ENCODE peak calls at places on chromosomes 12 and 14, in six cellular contexts. A, K, I, Q, N and J are unnamed samples.

GRCh38 chr12:2347844-2348476 is 295.2 kb downstream of the CACNA1C start:
- DNase-seq in A (no peak), K (no peak), I (no peak), Q (no peak), N (peak), J (no peak)

GRCh38 chr14:34085695-34086094 is 134.8 kb upstream of the EGLN3 start:
- DNase-seq in A (no peak), K (no peak), I (no peak), Q (no peak), N (no peak), J (no peak)

GRCh38 chr14:34794941-34795340 is 80.2 kb downstream of the BAZ1A start:
- DNase-seq in A (no peak), K (no peak), I (no peak), Q (no peak), N (peak), J (no peak)

GRCh38 chr12:96143392-96143791 is 50.8 kb upstream of the ELK3 start:
- DNase-seq in A (no peak), K (no peak), I (no peak), Q (no peak), N (no peak), J (peak)

GRCh38 chr12:38445040-38445439 is 128.5 kb downstream of the ALG10B start:
- DNase-seq in A (no peak), K (no peak), I (no peak), Q (no peak), N (no peak), J (no peak)

GRCh38 chr12:106717671-106718070 is 56.8 kb upstream of the RIC8B start:
- DNase-seq in A (no peak), K (no peak), I (no peak), Q (no peak), N (no peak), J (no peak)

GRCh38 chr12:21073822-21074460 is 57.1 kb upstream of the SLCO1B1 start:
- DNase-seq in A (peak), K (no peak), I (no peak), Q (no peak), N (peak), J (no peak)

GRCh38 chr12:105740337-105740736 is 398.4 kb downstream of the NUAK1 start:
- DNase-seq in A (no peak), K (no peak), I (no peak), Q (no peak), N (no peak), J (no peak)

GRCh38 chr12:15631007-15631715 is 158.0 kb downstream of the EPS8 start:
- DNase-seq in A (no peak), K (no peak), I (no peak), Q (no peak), N (no peak), J (no peak)

GRCh38 chr14:75184447-75184846 is 8.0 kb upstream of the TMED10 start:
- DNase-seq in A (no peak), K (no peak), I (no peak), Q (no peak), N (peak), J (no peak)

GRCh38 chr12:31118831-31119530 is 45.3 kb downstream of the DDX11 start:
- DNase-seq in A (no peak), K (no peak), I (peak), Q (no peak), N (no peak), J (peak)

GRCh38 chr12:29282452-29282851 is 98.5 kb downstream of the ERGIC2 start:
- DNase-seq in A (no peak), K (peak), I (no peak), Q (no peak), N (no peak), J (peak)